ENCODE peak calls at places on chromosomes 4 and X, in five cellular contexts. One of them, this sample, is unnamed.

GRCh38 chrX:123884809-123885408 is 25.1 kb downstream of the XIAP start:
- DNase-seq in activated CD8-positive, alpha-beta memory T cell treated with anti-CD3 and anti-CD28 coated beads, Interleukin-2, amount 10 ng/mL, durations not matched to agents 7 days and 5 days: no peak
- DNase-seq in HT-29: peak
- DNase-seq in ELF-1: no peak
- DNase-seq in sciatic nerve: no peak
- DNase-seq in this sample: peak

GRCh38 chr4:173420324-173420752 is 21.4 kb upstream of the SCRG1 start:
- DNase-seq in sciatic nerve: no peak
- DNase-seq in ELF-1: no peak
- DNase-seq in HT-29: peak
- DNase-seq in activated CD8-positive, alpha-beta memory T cell treated with anti-CD3 and anti-CD28 coated beads, Interleukin-2, amount 10 ng/mL, durations not matched to agents 7 days and 5 days: no peak
- DNase-seq in this sample: no peak

GRCh38 chr4:10457255-10457801 is at the start of gene ZNF518B:
- DNase-seq in activated CD8-positive, alpha-beta memory T cell treated with anti-CD3 and anti-CD28 coated beads, Interleukin-2, amount 10 ng/mL, durations not matched to agents 7 days and 5 days: peak
- DNase-seq in ELF-1: peak
- DNase-seq in sciatic nerve: peak
- DNase-seq in HT-29: no peak
- DNase-seq in this sample: peak

GRCh38 chr4:27000820-27001219 is 140.2 kb downstream of the STIM2 start:
- DNase-seq in activated CD8-positive, alpha-beta memory T cell treated with anti-CD3 and anti-CD28 coated beads, Interleukin-2, amount 10 ng/mL, durations not matched to agents 7 days and 5 days: no peak
- DNase-seq in ELF-1: no peak
- DNase-seq in sciatic nerve: no peak
- DNase-seq in HT-29: peak
- DNase-seq in this sample: peak

GRCh38 chr4:148574502-148574901 is 132.3 kb upstream of the NR3C2 start:
- DNase-seq in ELF-1: peak
- DNase-seq in activated CD8-positive, alpha-beta memory T cell treated with anti-CD3 and anti-CD28 coated beads, Interleukin-2, amount 10 ng/mL, durations not matched to agents 7 days and 5 days: no peak
- DNase-seq in HT-29: no peak
- DNase-seq in sciatic nerve: no peak
- DNase-seq in this sample: no peak

GRCh38 chr4:153255233-153255632 is 51.0 kb downstream of the TRIM2 start:
- DNase-seq in activated CD8-positive, alpha-beta memory T cell treated with anti-CD3 and anti-CD28 coated beads, Interleukin-2, amount 10 ng/mL, durations not matched to agents 7 days and 5 days: no peak
- DNase-seq in HT-29: no peak
- DNase-seq in sciatic nerve: no peak
- DNase-seq in ELF-1: no peak
- DNase-seq in this sample: no peak

GRCh38 chr4:46931981-46932380 is 22.9 kb upstream of the COX7B2 start:
- DNase-seq in sciatic nerve: no peak
- DNase-seq in activated CD8-positive, alpha-beta memory T cell treated with anti-CD3 and anti-CD28 coated beads, Interleukin-2, amount 10 ng/mL, durations not matched to agents 7 days and 5 days: no peak
- DNase-seq in ELF-1: peak
- DNase-seq in HT-29: peak
- DNase-seq in this sample: no peak

GRCh38 chr4:52912608-52913007 is 50.5 kb downstream of the RASL11B start:
- DNase-seq in HT-29: no peak
- DNase-seq in ELF-1: no peak
- DNase-seq in activated CD8-positive, alpha-beta memory T cell treated with anti-CD3 and anti-CD28 coated beads, Interleukin-2, amount 10 ng/mL, durations not matched to agents 7 days and 5 days: no peak
- DNase-seq in sciatic nerve: no peak
- DNase-seq in this sample: no peak

GRCh38 chrX:80331285-80331684 is 89.0 kb upstream of the TENT5D start:
- DNase-seq in ELF-1: no peak
- DNase-seq in activated CD8-positive, alpha-beta memory T cell treated with anti-CD3 and anti-CD28 coated beads, Interleukin-2, amount 10 ng/mL, durations not matched to agents 7 days and 5 days: no peak
- DNase-seq in HT-29: no peak
- DNase-seq in sciatic nerve: no peak
- DNase-seq in this sample: no peak

GRCh38 chr4:100511906-100512305 is 5.9 kb downstream of the EMCN start:
- DNase-seq in HT-29: no peak
- DNase-seq in sciatic nerve: no peak
- DNase-seq in ELF-1: no peak
- DNase-seq in activated CD8-positive, alpha-beta memory T cell treated with anti-CD3 and anti-CD28 coated beads, Interleukin-2, amount 10 ng/mL, durations not matched to agents 7 days and 5 days: no peak
- DNase-seq in this sample: no peak

GRCh38 chr4:156190606-156191005 is 236.9 kb upstream of the CTSO start:
- DNase-seq in ELF-1: no peak
- DNase-seq in HT-29: no peak
- DNase-seq in activated CD8-positive, alpha-beta memory T cell treated with anti-CD3 and anti-CD28 coated beads, Interleukin-2, amount 10 ng/mL, durations not matched to agents 7 days and 5 days: no peak
- DNase-seq in sciatic nerve: no peak
- DNase-seq in this sample: no peak

GRCh38 chr4:63296773-63297172 is 1112.5 kb downstream of the TECRL start:
- DNase-seq in sciatic nerve: no peak
- DNase-seq in HT-29: peak
- DNase-seq in ELF-1: no peak
- DNase-seq in activated CD8-positive, alpha-beta memory T cell treated with anti-CD3 and anti-CD28 coated beads, Interleukin-2, amount 10 ng/mL, durations not matched to agents 7 days and 5 days: no peak
- DNase-seq in this sample: no peak

GRCh38 chr4:129145222-129145730 is 49.3 kb downstream of the C4orf33 start:
- DNase-seq in sciatic nerve: no peak
- DNase-seq in ELF-1: no peak
- DNase-seq in HT-29: no peak
- DNase-seq in activated CD8-positive, alpha-beta memory T cell treated with anti-CD3 and anti-CD28 coated beads, Interleukin-2, amount 10 ng/mL, durations not matched to agents 7 days and 5 days: no peak
- DNase-seq in this sample: no peak

GRCh38 chrX:116317409-116317808 is 119.0 kb upstream of the SLC6A14 start:
- DNase-seq in ELF-1: peak
- DNase-seq in sciatic nerve: no peak
- DNase-seq in HT-29: no peak
- DNase-seq in activated CD8-positive, alpha-beta memory T cell treated with anti-CD3 and anti-CD28 coated beads, Interleukin-2, amount 10 ng/mL, durations not matched to agents 7 days and 5 days: no peak
- DNase-seq in this sample: no peak

GRCh38 chr4:87862236-87862635 is 29.5 kb downstream of the MEPE start:
- DNase-seq in activated CD8-positive, alpha-beta memory T cell treated with anti-CD3 and anti-CD28 coated beads, Interleukin-2, amount 10 ng/mL, durations not matched to agents 7 days and 5 days: no peak
- DNase-seq in sciatic nerve: no peak
- DNase-seq in HT-29: no peak
- DNase-seq in ELF-1: no peak
- DNase-seq in this sample: no peak

GRCh38 chr4:109837014-109837413 is 9.2 kb downstream of the RRH start:
- DNase-seq in ELF-1: no peak
- DNase-seq in HT-29: no peak
- DNase-seq in activated CD8-positive, alpha-beta memory T cell treated with anti-CD3 and anti-CD28 coated beads, Interleukin-2, amount 10 ng/mL, durations not matched to agents 7 days and 5 days: no peak
- DNase-seq in sciatic nerve: no peak
- DNase-seq in this sample: no peak

GRCh38 chr4:181504846-181505374 is 738.3 kb upstream of the TENM3 start:
- DNase-seq in ELF-1: no peak
- DNase-seq in HT-29: no peak
- DNase-seq in sciatic nerve: no peak
- DNase-seq in activated CD8-positive, alpha-beta memory T cell treated with anti-CD3 and anti-CD28 coated beads, Interleukin-2, amount 10 ng/mL, durations not matched to agents 7 days and 5 days: no peak
- DNase-seq in this sample: no peak

GRCh38 chr4:54588404-54588803 is 69.4 kb upstream of the KIT start:
- DNase-seq in activated CD8-positive, alpha-beta memory T cell treated with anti-CD3 and anti-CD28 coated beads, Interleukin-2, amount 10 ng/mL, durations not matched to agents 7 days and 5 days: no peak
- DNase-seq in ELF-1: no peak
- DNase-seq in HT-29: no peak
- DNase-seq in sciatic nerve: no peak
- DNase-seq in this sample: no peak